ENCODE peak calls at places on chromosomes 13 and 19, in nine cellular contexts. J is astrocyte of the spinal cord, W is psoas muscle, A is K562, V is choroid plexus epithelial cell, E is fibroblast of lung, Y is HFF-Myc, C is upper lobe of left lung, N is breast epithelium. I is an unnamed sample.

GRCh38 chr19:7852851-7853759 is 21.1 kb downstream of the PRR36 start:
- DNase-seq in E (peak), N (peak), Y (no peak), A (peak), V (peak), W (peak), C (peak), J (peak), I (no peak)

GRCh38 chr13:29511980-29512379 is 83.5 kb downstream of the SLC7A1 start:
- DNase-seq in C (no peak), Y (no peak), J (peak), N (no peak), V (peak), W (peak), A (no peak), E (peak), I (no peak)

GRCh38 chr19:1182727-1183126 is 8.7 kb upstream of the SBNO2 start:
- DNase-seq in N (no peak), Y (no peak), C (no peak), V (no peak), E (no peak), J (no peak), W (no peak), A (no peak), I (no peak)

GRCh38 chr19:53977991-53978731 is 13.3 kb upstream of the CACNG6 start:
- DNase-seq in N (no peak), J (peak), V (peak), E (peak), Y (no peak), A (peak), W (peak), C (no peak), I (no peak)

GRCh38 chr19:10517760-10518443 is 655 bp upstream of the S1PR5 start:
- DNase-seq in J (no peak), Y (no peak), E (no peak), W (no peak), C (no peak), V (peak), N (peak), A (peak), I (no peak)

GRCh38 chr13:79385694-79386093 is 20.4 kb downstream of the RBM26 start:
- DNase-seq in J (no peak), E (no peak), Y (no peak), W (no peak), N (no peak), C (no peak), V (peak), A (no peak), I (no peak)

GRCh38 chr13:83881917-83882625 is at the start of gene SLITRK1:
- DNase-seq in J (peak), N (no peak), A (no peak), C (no peak), V (peak), E (peak), W (no peak), Y (peak), I (peak)

GRCh38 chr13:38821753-38822551 is 135.1 kb downstream of the FREM2 start:
- DNase-seq in J (no peak), Y (no peak), E (no peak), A (no peak), C (no peak), V (no peak), W (no peak), N (peak), I (no peak)

GRCh38 chr13:62358646-62358932 is 942.9 kb upstream of the PCDH20 start:
- DNase-seq in J (no peak), N (no peak), E (no peak), V (no peak), Y (no peak), A (no peak), C (no peak), W (no peak), I (no peak)

DNA sequence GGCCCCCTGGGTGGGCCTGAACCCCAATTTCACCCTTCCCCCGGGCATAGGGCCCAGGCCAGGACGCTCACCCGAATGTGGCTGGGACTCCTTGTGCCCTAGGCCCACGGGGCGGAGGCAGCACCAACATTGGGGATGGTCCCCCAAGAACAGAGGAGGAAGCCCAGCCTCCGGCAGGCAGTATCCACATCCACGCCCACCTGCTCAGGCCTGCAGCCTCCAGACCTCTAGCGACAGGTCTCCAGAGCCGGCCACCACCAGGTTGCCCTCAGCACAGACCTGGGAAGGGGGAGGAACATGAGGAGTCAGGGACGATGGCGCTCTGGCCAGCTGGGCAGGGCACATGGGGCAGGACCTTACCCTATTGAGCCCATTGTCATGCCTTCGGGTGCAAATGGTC is 1.2 kb downstream of the GNG14 start:
- DNase-seq in Y (no peak), N (no peak), A (no peak), E (no peak), W (no peak), J (no peak), V (no peak), C (no peak), I (no peak)
- H3K4me3 ChIP-seq in Y (no peak), N (no peak), A (no peak), E (no peak), W (no peak), J (no peak), V (no peak), C (no peak), I (no peak)

GRCh38 chr13:40432018-40432978 is 234.1 kb downstream of the FOXO1 start:
- DNase-seq in N (no peak), A (no peak), J (no peak), W (no peak), E (no peak), C (no peak), V (no peak), Y (no peak), I (no peak)

GRCh38 chr13:40438022-40438692 is 228.3 kb downstream of the FOXO1 start:
- DNase-seq in A (no peak), N (no peak), E (no peak), C (no peak), J (no peak), Y (no peak), W (no peak), V (no peak), I (no peak)

GRCh38 chr13:40430234-40430633 is 236.2 kb downstream of the FOXO1 start:
- DNase-seq in Y (no peak), A (no peak), N (no peak), V (no peak), J (no peak), C (no peak), E (no peak), W (no peak), I (no peak)

GRCh38 chr13:40434516-40435397 is 231.7 kb downstream of the FOXO1 start:
- DNase-seq in C (no peak), J (no peak), N (no peak), Y (no peak), V (no peak), A (no peak), E (no peak), W (no peak), I (no peak)

GRCh38 chr13:40433577-40433976 is 232.9 kb downstream of the FOXO1 start:
- DNase-seq in Y (no peak), W (no peak), N (no peak), E (no peak), A (no peak), V (no peak), C (no peak), J (no peak), I (no peak)
- H3K4me3 ChIP-seq in Y (no peak), W (no peak), N (no peak), E (no peak), A (no peak), V (no peak), C (no peak), J (no peak), I (no peak)

DNA sequence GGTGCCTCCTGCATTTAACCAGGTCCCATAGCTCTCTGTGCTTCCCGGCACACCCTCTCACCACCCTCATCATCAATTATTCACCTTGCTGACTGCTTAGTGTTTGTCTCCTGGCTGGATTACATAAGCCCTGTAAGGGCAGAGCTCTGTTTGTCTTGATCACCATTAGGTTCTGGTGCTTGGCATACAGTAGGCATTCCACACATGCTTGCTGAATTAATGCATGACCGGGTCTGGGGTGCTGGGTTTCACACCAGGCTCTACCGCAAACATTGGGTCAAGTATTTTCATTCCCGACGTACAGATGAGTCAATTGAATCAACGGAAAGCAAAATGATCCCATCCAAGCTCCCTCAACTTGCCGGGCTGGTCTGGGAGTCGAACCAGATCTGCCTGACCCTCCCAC is 28.5 kb downstream of the VAV1 start:
- DNase-seq in C (no peak), J (peak), E (no peak), A (no peak), V (peak), Y (no peak), N (no peak), W (no peak), I (no peak)
- H3K4me3 ChIP-seq in C (no peak), J (no peak), E (no peak), A (no peak), V (no peak), Y (no peak), N (peak), W (no peak), I (no peak)

GRCh38 chr19:2636142-2636896 is 66.2 kb downstream of the GNG7 start:
- DNase-seq in V (no peak), A (no peak), E (no peak), Y (no peak), C (no peak), J (no peak), N (no peak), W (no peak), I (no peak)
- H3K4me3 ChIP-seq in V (no peak), A (no peak), E (no peak), Y (no peak), C (no peak), J (no peak), N (no peak), W (no peak), I (no peak)

GRCh38 chr13:99484405-99484981 is 16.8 kb upstream of the TM9SF2 start:
- DNase-seq in J (no peak), C (no peak), N (no peak), E (peak), W (no peak), V (peak), A (no peak), Y (no peak), I (no peak)

GRCh38 chr13:99486996-99487395 is 14.3 kb upstream of the TM9SF2 start:
- DNase-seq in N (no peak), E (no peak), W (no peak), Y (no peak), J (no peak), V (no peak), A (no peak), C (no peak), I (no peak)

DNA sequence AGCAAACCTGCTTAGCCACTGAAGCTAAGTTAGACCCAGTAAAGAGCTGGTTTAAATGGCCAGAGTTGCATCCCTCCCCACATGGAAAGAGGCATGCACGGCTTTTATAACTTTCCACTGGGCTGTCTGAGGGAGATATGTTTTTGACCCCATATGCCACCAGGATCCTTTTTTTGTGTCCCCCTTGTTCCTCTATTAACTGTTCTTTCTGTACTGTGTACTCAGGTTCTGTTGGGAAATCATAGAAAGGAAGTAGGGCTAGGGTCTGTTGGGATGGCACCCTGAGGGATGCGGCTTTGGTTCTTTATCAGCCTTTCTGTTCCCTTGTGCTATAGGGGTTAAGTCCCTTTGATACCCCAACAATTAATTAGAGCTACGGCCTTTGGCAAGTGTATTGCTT is 12.2 kb upstream of the TM9SF2 start:
- DNase-seq in E (no peak), V (no peak), N (no peak), Y (no peak), A (no peak), C (no peak), J (no peak), W (no peak), I (no peak)
- H3K4me3 ChIP-seq in E (no peak), V (no peak), N (no peak), Y (no peak), A (no peak), C (no peak), J (no peak), W (no peak), I (no peak)

GRCh38 chr19:38737921-38738731 is 6.1 kb downstream of the CAPN12 start:
- DNase-seq in A (no peak), N (no peak), V (no peak), J (no peak), C (no peak), E (no peak), W (no peak), Y (no peak), I (no peak)

GRCh38 chr19:38737297-38737865 is 6.9 kb downstream of the CAPN12 start:
- DNase-seq in Y (no peak), A (no peak), N (no peak), C (no peak), E (no peak), V (no peak), W (no peak), J (no peak), I (no peak)

GRCh38 chr19:38736036-38736412 is 8.2 kb downstream of the CAPN12 start:
- DNase-seq in W (peak), J (no peak), V (no peak), N (peak), A (peak), E (no peak), Y (no peak), C (peak), I (no peak)

GRCh38 chr19:38735257-38735686 is 9.0 kb downstream of the CAPN12 start:
- DNase-seq in E (no peak), A (peak), Y (no peak), C (no peak), N (peak), W (peak), J (no peak), V (no peak), I (no peak)

GRCh38 chr19:38736413-38737280 is 7.6 kb downstream of the CAPN12 start:
- DNase-seq in A (peak), N (peak), W (peak), V (peak), E (no peak), J (peak), C (peak), Y (no peak), I (no peak)
- H3K4me3 ChIP-seq in A (peak), N (peak), W (peak), V (peak), E (no peak), J (peak), C (no peak), Y (no peak), I (no peak)

DNA sequence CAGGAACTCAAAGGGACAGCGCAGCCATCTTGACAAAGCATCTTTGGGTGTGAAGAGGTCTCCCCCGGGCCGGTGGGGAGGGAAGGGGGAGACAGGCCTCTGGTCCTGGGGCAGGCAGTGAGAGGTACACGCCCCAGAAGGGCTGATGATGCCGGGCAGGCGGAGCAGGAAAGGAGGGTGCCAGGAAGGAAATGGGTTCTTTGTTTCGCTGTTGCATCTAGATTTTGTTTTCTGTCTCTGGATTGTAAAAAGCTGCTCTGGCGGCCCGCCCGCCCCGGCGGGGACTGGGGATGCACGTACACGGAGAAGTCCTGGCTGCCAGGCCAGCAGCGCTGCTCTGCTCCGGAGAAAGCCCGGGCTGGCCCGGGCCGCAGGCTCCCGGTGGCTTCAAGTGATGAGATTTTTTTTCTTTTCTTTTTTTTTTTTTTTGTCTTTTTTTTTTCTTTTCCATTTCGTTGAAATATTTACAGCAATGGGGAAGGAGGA is 13.2 kb upstream of the ASF1B start:
- DNase-seq in W (peak), E (peak), N (peak), A (no peak), V (no peak), Y (no peak), C (peak), J (peak), I (no peak)
- H3K4me3 ChIP-seq in W (peak), E (no peak), N (peak), A (no peak), V (no peak), Y (no peak), C (no peak), J (no peak), I (no peak)

I was measured in LNCaP clone FGC.